ENCODE peak calls at places on chromosome 22, in five cellular contexts. Y is sigmoid colon, O is suprapubic skin, B is HCT116, E is breast epithelium. H is an unnamed sample. For H3K27me3, the result is how much of the 10 kb centered on the place peaks cover.

GRCh38 chr22:29245626-29246385 is 22.0 kb downstream of the RHBDD3 start:
- DNase-seq in E (peak), O (no peak), Y (peak), B (peak), H (peak)

GRCh38 chr22:30922151-30922611 is 46.4 kb downstream of the MORC2 start:
- DNase-seq in Y (peak), B (no peak), O (no peak), E (no peak), H (no peak)

GRCh38 chr22:21092797-21093554 is 47.2 kb downstream of the LRRC74B start:
- DNase-seq in O (peak), E (no peak), B (no peak), Y (no peak), H (no peak)

GRCh38 chr22:27873476-27873875 is 45.6 kb downstream of the PITPNB start:
- DNase-seq in O (no peak), Y (no peak), E (no peak), B (no peak), H (no peak)

GRCh38 chr22:25930710-25931353 is 188.8 kb downstream of the MYO18B start:
- DNase-seq in Y (no peak), B (no peak), E (no peak), O (no peak), H (no peak)

GRCh38 chr22:38982008-38982927 is at the start of gene APOBEC3B:
- DNase-seq in O (peak), B (peak), Y (peak), E (peak), H (peak)

GRCh38 chr22:30611197-30611596 is 4.2 kb downstream of the TCN2 start:
- DNase-seq in O (no peak), E (no peak), Y (no peak), B (no peak), H (no peak)

GRCh38 chr22:41775976-41776375 is 24.5 kb upstream of the CCDC134 start:
- DNase-seq in B (no peak), O (no peak), Y (no peak), E (no peak), H (no peak)

GRCh38 chr22:21077884-21078508 is 32.2 kb downstream of the LRRC74B start:
- DNase-seq in Y (no peak), E (no peak), B (no peak), O (no peak), H (no peak)

GRCh38 chr22:29308791-29309262 is 2.4 kb downstream of the GAS2L1 start:
- DNase-seq in E (no peak), Y (peak), B (no peak), O (no peak), H (no peak)

GRCh38 chr22:31323578-31324550 is 22.3 kb downstream of the PATZ1 start:
- DNase-seq in B (no peak), Y (no peak), O (no peak), E (no peak), H (no peak)

GRCh38 chr22:17842386-17842785 is 68.1 kb upstream of the BID start:
- DNase-seq in O (no peak), B (no peak), E (no peak), Y (peak), H (peak)

GRCh38 chr22:42769574-42770447 is 49.1 kb upstream of the A4GALT start:
- DNase-seq in B (no peak), E (no peak), Y (peak), O (no peak), H (peak)

GRCh38 chr22:42461511-42461910 is 29.3 kb upstream of the NFAM1 start:
- DNase-seq in Y (no peak), B (no peak), O (no peak), E (no peak), H (no peak)

GRCh38 chr22:49592780-49593501 is 234.7 kb downstream of the BRD1 start:
- DNase-seq in O (no peak), B (no peak), Y (peak), E (no peak), H (no peak)
- H3K27ac ChIP-seq in O (no peak), B (no peak), Y (no peak), E (no peak), H (no peak)

DNA sequence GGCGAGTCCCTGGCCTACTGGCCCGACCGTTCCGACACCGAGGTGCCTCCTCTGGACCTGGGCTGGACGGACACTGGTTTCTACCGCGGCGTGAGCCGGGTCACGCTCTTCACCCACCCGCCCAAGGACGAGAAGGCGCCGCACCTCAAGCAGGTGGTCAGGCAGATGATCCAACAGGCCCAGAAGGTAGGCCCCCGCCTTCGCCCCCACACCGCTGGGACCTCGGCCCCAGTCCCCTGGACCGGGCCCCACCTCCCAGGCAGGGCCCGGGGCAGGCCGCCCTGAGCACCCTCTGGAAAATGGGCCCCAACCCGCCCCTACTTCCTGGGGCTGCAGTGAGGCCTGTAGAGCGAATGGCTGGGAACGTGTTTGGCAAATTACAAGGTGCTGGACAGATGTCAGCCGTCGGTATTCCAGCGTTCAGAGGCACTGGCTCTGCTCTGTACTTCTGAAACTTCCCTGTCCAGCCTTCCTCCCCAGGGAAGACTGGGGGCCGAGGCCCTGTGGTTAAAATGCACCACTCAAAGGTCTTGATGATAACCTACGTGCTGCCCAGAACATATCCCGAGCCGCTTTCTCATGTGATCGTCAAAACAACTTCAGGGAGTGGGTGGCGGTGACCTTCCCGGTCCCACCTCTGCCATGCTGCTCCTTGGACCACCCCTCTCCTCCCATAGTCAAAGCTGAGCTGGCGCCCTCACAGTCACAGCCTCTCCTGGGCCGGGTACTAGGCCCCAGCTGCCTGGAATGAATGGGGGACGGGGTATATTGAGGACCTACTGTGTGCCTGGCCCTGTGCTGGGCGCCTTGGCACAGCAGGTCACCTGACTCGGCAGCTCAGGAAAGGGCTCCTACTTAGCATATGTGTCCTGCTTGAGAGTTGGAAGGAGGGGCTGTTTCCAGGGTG is 845 bp downstream of the FAM83F start:
- DNase-seq in E (no peak), O (no peak), B (no peak), Y (no peak), H (no peak)
- TF ChIP-seq POLR2AphosphoS5 in E (no peak), O (no peak), B (no peak), Y (no peak), H (no peak)

DNA sequence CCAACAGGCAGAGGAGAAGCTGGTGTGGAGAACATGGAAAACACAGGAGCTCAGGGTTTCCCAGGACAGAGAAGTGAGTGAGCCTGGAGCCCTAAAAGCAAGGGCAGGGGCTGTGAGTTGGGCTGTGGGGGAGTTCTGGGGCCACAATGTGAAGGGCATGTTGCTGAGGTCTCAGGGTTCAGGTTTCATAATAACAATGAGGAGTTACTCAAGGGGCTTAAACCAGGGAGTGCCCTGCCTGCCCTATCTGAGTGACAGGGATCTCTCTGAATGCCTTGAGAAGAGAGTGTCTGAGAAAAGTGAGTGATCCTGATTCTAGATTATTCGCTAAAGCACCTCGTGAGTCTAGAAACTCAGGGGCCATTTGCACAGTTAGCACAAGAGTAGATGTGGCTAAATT is 129.6 kb downstream of the VPREB1 start:
- DNase-seq in Y (no peak), E (no peak), B (no peak), O (no peak), H (no peak)
- H3K27me3 ChIP-seq in Y (under half), E (under half), B (under half), O (under half), H (under half)

GRCh38 chr22:23235425-23235824 is 55.1 kb downstream of the BCR start:
- DNase-seq in Y (no peak), E (no peak), B (no peak), O (no peak), H (no peak)

GRCh38 chr22:23237841-23238240 is 57.5 kb downstream of the BCR start:
- DNase-seq in O (no peak), B (no peak), Y (no peak), E (no peak), H (no peak)

GRCh38 chr22:23236026-23236425 is 55.7 kb downstream of the BCR start:
- DNase-seq in O (no peak), Y (no peak), E (no peak), B (no peak), H (no peak)

GRCh38 chr22:23237201-23237798 is 57.0 kb downstream of the BCR start:
- DNase-seq in B (no peak), E (no peak), O (no peak), Y (peak), H (no peak)

DNA sequence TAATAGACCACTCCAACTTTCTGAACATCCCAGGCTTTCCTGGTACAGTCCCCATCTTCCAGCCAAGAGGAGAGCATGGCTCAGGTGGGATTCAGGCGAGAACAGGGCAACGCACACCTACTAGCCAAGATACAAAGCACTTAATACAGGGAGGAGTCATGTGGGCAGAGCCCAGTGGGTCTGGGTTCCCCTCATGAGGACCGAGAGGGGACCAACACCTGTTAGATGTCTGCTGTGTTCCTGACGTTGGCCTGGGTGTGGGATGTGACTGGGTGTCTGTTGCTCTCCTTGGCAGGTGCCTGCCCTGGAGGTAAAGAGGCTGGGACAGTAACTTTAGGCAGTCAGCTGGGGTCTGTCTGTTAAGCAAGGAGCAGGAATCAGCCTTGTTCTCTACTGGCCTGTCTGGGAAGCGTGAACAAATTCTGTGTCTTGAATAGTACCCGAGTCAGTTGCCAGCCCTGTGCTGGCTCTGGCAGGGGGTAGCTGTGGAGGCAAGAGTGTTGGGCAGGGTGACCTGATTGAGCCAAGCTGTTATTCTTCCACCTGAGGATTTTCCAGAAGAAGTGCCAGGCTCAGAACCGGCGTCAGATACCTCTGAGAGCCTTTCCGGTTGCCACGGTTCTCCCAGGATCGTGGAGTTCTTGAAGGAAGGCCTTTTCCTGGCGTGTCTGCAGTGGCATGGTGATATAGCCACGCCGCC is 56.3 kb downstream of the BCR start:
- DNase-seq in Y (no peak), O (no peak), E (no peak), B (no peak), H (no peak)
- H3K27ac ChIP-seq in Y (no peak), O (no peak), E (peak), B (no peak), H (no peak)

GRCh38 chr22:36288571-36289405 is 35.9 kb downstream of the APOL1 start:
- DNase-seq in B (no peak), Y (no peak), E (no peak), O (no peak), H (no peak)

GRCh38 chr22:36286096-36286957 is 33.4 kb downstream of the APOL1 start:
- DNase-seq in Y (peak), B (peak), E (peak), O (no peak), H (peak)

GRCh38 chr22:36287881-36288515 is 35.1 kb downstream of the APOL1 start:
- DNase-seq in Y (peak), O (no peak), B (no peak), E (no peak), H (no peak)

GRCh38 chr22:36291831-36292740 is 39.2 kb downstream of the APOL1 start:
- DNase-seq in B (no peak), E (no peak), Y (peak), O (no peak), H (no peak)

GRCh38 chr22:36289406-36289870 is 36.5 kb downstream of the APOL1 start:
- DNase-seq in B (no peak), Y (peak), O (no peak), E (no peak), H (no peak)
- TF ChIP-seq POLR2AphosphoS5 in B (no peak), Y (no peak), O (no peak), E (no peak), H (no peak)

DNA sequence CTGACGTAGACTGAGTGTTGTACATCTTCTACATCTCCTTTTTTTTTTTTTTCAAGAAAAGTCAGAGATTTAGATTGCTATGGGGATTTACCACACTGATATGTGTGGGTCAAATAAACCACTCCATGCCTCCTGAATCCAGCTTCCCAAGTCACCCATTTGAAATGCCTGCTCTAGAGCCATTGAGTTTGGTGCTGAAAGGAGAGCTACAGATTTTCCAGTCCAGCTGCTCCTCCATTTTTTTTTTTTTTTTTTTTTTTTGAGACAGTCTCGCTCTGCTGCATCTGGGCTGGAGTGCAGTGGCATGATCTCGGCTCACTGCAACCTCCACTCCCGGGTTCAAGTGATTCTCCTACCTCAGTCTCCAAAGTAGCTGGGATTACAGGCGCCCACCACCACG is 115.2 kb upstream of the TIMP3 start:
- DNase-seq in E (no peak), Y (no peak), B (no peak), O (no peak), H (no peak)
- H3K27me3 ChIP-seq in E (under half), Y (under half), B (under half), O (under half), H (under half)

GRCh38 chr22:35445933-35446332 is 46.0 kb downstream of the MCM5 start:
- DNase-seq in O (no peak), E (no peak), Y (peak), B (no peak), H (no peak)

GRCh38 chr22:35448552-35448922 is 48.6 kb downstream of the MCM5 start:
- DNase-seq in O (no peak), E (no peak), B (no peak), Y (no peak), H (no peak)

GRCh38 chr22:35443790-35444684 is 44.1 kb downstream of the MCM5 start:
- DNase-seq in O (no peak), Y (no peak), E (no peak), B (no peak), H (no peak)

GRCh38 chr22:35444685-35445399 is 44.9 kb downstream of the MCM5 start:
- DNase-seq in O (no peak), Y (no peak), E (no peak), B (no peak), H (no peak)

GRCh38 chr22:35446365-35446764 is 46.4 kb downstream of the MCM5 start:
- DNase-seq in O (no peak), Y (peak), B (no peak), E (no peak), H (no peak)
- H3K27ac ChIP-seq in O (no peak), Y (peak), B (no peak), E (peak), H (no peak)

GRCh38 chr22:19376247-19376646 is 55.3 kb downstream of the HIRA start:
- DNase-seq in E (no peak), B (no peak), Y (no peak), O (no peak), H (no peak)
- TF ChIP-seq POLR2AphosphoS5 in E (no peak), B (no peak), Y (no peak), O (no peak), H (no peak)

DNA sequence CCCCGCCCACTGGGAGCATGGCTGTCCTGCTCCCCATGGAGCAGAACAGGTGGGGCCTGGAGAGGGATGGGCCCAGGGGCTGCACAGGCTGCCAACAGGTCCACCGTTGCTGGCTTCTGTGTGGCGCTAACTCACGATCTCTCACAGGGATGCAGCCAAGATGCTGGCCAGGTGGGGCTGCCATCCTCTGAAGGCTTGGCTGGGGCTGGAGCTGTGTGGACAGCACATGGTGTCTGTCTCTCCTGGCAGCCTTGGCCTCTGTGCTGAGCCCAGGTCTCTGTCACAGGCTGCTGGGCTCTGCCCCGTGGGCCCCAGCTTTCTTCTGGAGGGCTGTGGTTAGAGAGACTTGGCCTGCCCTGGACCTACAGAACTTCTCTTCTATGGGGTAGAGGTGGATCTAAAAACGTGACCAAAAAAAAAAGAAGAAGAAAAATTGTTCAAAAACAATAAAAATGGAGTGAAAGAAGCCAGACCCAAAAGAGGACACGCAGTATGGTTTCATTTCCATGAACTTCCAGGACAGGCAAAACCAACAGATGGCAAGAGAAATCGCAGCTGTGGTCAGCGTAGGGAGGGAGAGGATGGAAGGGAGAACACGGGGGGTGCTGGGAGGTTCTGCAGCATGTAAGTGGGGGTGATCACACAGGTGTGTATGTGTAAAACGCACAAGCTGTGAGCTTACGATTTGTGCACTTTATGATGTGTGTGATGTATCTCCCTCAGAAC is 12.2 kb downstream of the PARVG start:
- DNase-seq in Y (no peak), E (no peak), O (no peak), B (no peak), H (no peak)
- H3K27me3 ChIP-seq in Y (under half), E (under half), O (under half), B (under half), H (under half)

GRCh38 chr22:24400726-24401596 is 26.4 kb upstream of the ADORA2A start:
- DNase-seq in E (no peak), B (no peak), O (no peak), Y (no peak), H (no peak)
- H3K27ac ChIP-seq in E (peak), B (no peak), O (no peak), Y (no peak), H (no peak)

H was measured in HL-60.